ENCODE peak calls at places on chromosomes 7 and 10, in nine cellular contexts. Y is hepatocyte, D is fibroblast of pulmonary artery, L is Calu3, H is PC-3, Q is stomach, A is progenitor cell of endocrine pancreas, J is IMR-90, V is endothelial cell. U is an unnamed sample.

GRCh38 chr7:22109761-22110160 is 164.1 kb upstream of the CDCA7L start:
- DNase-seq in A (no peak), L (peak), H (peak), Q (peak), Y (peak), J (peak), D (peak), V (peak), U (no peak)

GRCh38 chr7:113912881-113913280 is 5.9 kb downstream of the PPP1R3A start:
- DNase-seq in A (no peak), L (no peak), Y (no peak), H (no peak), Q (no peak), J (no peak), V (no peak), D (no peak), U (no peak)

GRCh38 chr10:14605231-14605925 is 169.3 kb downstream of the FAM107B start:
- DNase-seq in V (no peak), L (no peak), Y (no peak), Q (no peak), H (peak), A (no peak), J (peak), D (peak), U (no peak)

GRCh38 chr7:103499976-103500375 is 54.0 kb upstream of the SLC26A5 start:
- DNase-seq in A (no peak), J (peak), Y (no peak), V (no peak), L (no peak), H (peak), D (peak), Q (no peak), U (no peak)

GRCh38 chr7:92448185-92448747 is 984 bp downstream of the GATAD1 start:
- DNase-seq in H (peak), J (peak), Q (peak), D (peak), A (no peak), Y (peak), V (peak), L (peak), U (no peak)

GRCh38 chr7:133675510-133676218 is 422.8 kb downstream of the EXOC4 start:
- DNase-seq in D (no peak), V (no peak), J (peak), Y (no peak), Q (no peak), H (no peak), A (no peak), L (no peak), U (no peak)

GRCh38 chr7:40799493-40800406 is 664.9 kb downstream of the SUGCT start:
- DNase-seq in H (no peak), Y (no peak), A (no peak), V (no peak), D (no peak), J (no peak), Q (no peak), L (no peak), U (no peak)

GRCh38 chr10:51367120-51367519 is 292.8 kb downstream of the PRKG1 start:
- DNase-seq in J (no peak), Q (no peak), Y (no peak), H (no peak), D (no peak), A (no peak), V (no peak), L (no peak), U (no peak)

GRCh38 chr10:92126100-92126650 is 164.7 kb downstream of the CPEB3 start:
- DNase-seq in Q (no peak), H (peak), Y (no peak), D (no peak), V (no peak), A (no peak), L (no peak), J (peak), U (no peak)

GRCh38 chr7:50217961-50218360 is 86.6 kb upstream of the IKZF1 start:
- DNase-seq in A (no peak), H (no peak), Y (no peak), L (no peak), Q (no peak), D (no peak), V (no peak), J (no peak), U (no peak)

GRCh38 chr7:135790371-135790977 is 41.9 kb upstream of the FAM180A start:
- DNase-seq in D (no peak), H (no peak), Y (no peak), Q (no peak), L (no peak), A (no peak), J (no peak), V (no peak), U (no peak)

GRCh38 chr7:117630501-117630900 is 150.7 kb downstream of the CFTR start:
- DNase-seq in A (no peak), H (no peak), J (no peak), D (no peak), Q (no peak), Y (no peak), V (no peak), L (no peak), U (no peak)

GRCh38 chr7:132394283-132395003 is 181.8 kb downstream of the PLXNA4 start:
- DNase-seq in Y (no peak), D (peak), V (no peak), J (no peak), H (peak), A (no peak), Q (no peak), L (no peak), U (no peak)

GRCh38 chr10:60526024-60526585 is 136.4 kb upstream of the ANK3 start:
- DNase-seq in D (no peak), L (no peak), Q (no peak), H (peak), J (no peak), Y (no peak), A (no peak), V (no peak), U (no peak)

GRCh38 chr7:4631664-4632171 is 50.4 kb upstream of the FOXK1 start:
- DNase-seq in L (peak), Q (peak), Y (peak), H (peak), V (peak), J (peak), A (peak), D (peak), U (peak)

GRCh38 chr10:125694874-125695273 is 11.9 kb upstream of the TEX36 start:
- DNase-seq in D (peak), Q (no peak), L (no peak), V (no peak), A (no peak), J (peak), Y (peak), H (peak), U (no peak)

GRCh38 chr10:132570771-132571564 is 33.4 kb downstream of the INPP5A start:
- DNase-seq in Q (peak), D (no peak), A (no peak), J (no peak), H (no peak), L (no peak), V (no peak), Y (no peak), U (no peak)

GRCh38 chr7:26155531-26156375 is 3.8 kb downstream of the NFE2L3 start:
- DNase-seq in Q (no peak), V (no peak), J (peak), H (peak), Y (no peak), L (peak), D (peak), A (no peak), U (no peak)

GRCh38 chr10:94545277-94546057 is at the start of gene HELLS:
- DNase-seq in V (peak), A (peak), L (peak), J (peak), Q (peak), Y (peak), D (peak), H (peak), U (peak)

GRCh38 chr7:121436136-121436535 is 40.0 kb upstream of the FAM3C start:
- DNase-seq in A (no peak), J (no peak), H (peak), L (no peak), V (no peak), Y (no peak), Q (no peak), D (no peak), U (no peak)

GRCh38 chr10:25017247-25017590 is 807 bp downstream of the THNSL1 start:
- DNase-seq in V (peak), Y (peak), H (peak), D (no peak), Q (peak), J (peak), L (no peak), A (no peak), U (no peak)

GRCh38 chr10:126519992-126520391 is 131.7 kb upstream of the ADAM12 start:
- DNase-seq in A (no peak), D (no peak), L (no peak), Y (no peak), J (no peak), V (no peak), Q (no peak), H (no peak), U (no peak)

GRCh38 chr7:70466725-70467364 is 665.1 kb upstream of the GALNT17 start:
- DNase-seq in J (no peak), D (no peak), V (no peak), Q (no peak), A (no peak), L (no peak), H (no peak), Y (no peak), U (no peak)

GRCh38 chr7:5408777-5409176 is 14.9 kb downstream of the TNRC18 start:
- DNase-seq in D (peak), Y (no peak), A (no peak), V (no peak), H (peak), Q (no peak), J (peak), L (no peak), U (no peak)

GRCh38 chr7:139776486-139777303 is 1.1 kb downstream of the HIPK2 start:
- DNase-seq in L (peak), Q (no peak), Y (peak), D (peak), V (no peak), J (peak), A (peak), H (peak), U (peak)

GRCh38 chr10:96306516-96306915 is 2.3 kb downstream of the DNTT start:
- DNase-seq in V (no peak), A (no peak), J (no peak), Y (no peak), Q (no peak), L (no peak), H (no peak), D (no peak), U (no peak)

GRCh38 chr7:50321678-50322077 is 17.2 kb downstream of the IKZF1 start:
- DNase-seq in Q (no peak), H (no peak), L (no peak), Y (no peak), D (no peak), A (no peak), J (no peak), V (no peak), U (no peak)

GRCh38 chr7:152619027-152619739 is 56.8 kb downstream of the XRCC2 start:
- DNase-seq in Y (no peak), Q (no peak), J (no peak), V (no peak), L (no peak), A (no peak), D (no peak), H (no peak), U (no peak)

GRCh38 chr10:58735087-58735486 is 222.4 kb downstream of the BICC1 start:
- DNase-seq in L (no peak), Y (no peak), Q (no peak), A (no peak), D (no peak), V (no peak), J (no peak), H (no peak), U (no peak)

GRCh38 chr10:47127188-47127587 is 172.8 kb upstream of the GDF10 start:
- DNase-seq in J (no peak), D (no peak), V (no peak), H (no peak), A (no peak), Y (no peak), Q (no peak), L (no peak), U (no peak)

GRCh38 chr7:70355591-70356323 is 757.5 kb downstream of the AUTS2 start:
- DNase-seq in V (no peak), Y (no peak), H (no peak), L (no peak), A (no peak), J (no peak), Q (no peak), D (no peak), U (no peak)

GRCh38 chr10:123997486-123998196 is 95.8 kb downstream of the CHST15 start:
- DNase-seq in H (peak), V (no peak), J (peak), L (peak), Y (peak), A (no peak), D (peak), Q (no peak), U (no peak)

GRCh38 chr7:29588900-29589696 is 25.5 kb downstream of the PRR15 start:
- DNase-seq in V (peak), Y (peak), L (peak), D (peak), J (peak), Q (peak), A (no peak), H (peak), U (no peak)

GRCh38 chr7:47259682-47260081 is 322.2 kb downstream of the TNS3 start:
- DNase-seq in L (no peak), Q (no peak), H (no peak), A (no peak), V (no peak), J (no peak), Y (no peak), D (no peak), U (no peak)

GRCh38 chr10:76082956-76083355 is 651.5 kb downstream of the LRMDA start:
- DNase-seq in D (peak), Y (no peak), L (no peak), Q (no peak), A (no peak), V (no peak), H (peak), J (peak), U (no peak)

GRCh38 chr7:2870471-2870941 is 26.4 kb upstream of the GNA12 start:
- DNase-seq in Y (peak), A (no peak), Q (peak), L (peak), D (peak), J (peak), H (peak), V (peak), U (no peak)

GRCh38 chr7:50479743-50480517 is 29.8 kb upstream of the FIGNL1 start:
- DNase-seq in L (no peak), A (no peak), D (no peak), V (no peak), Q (no peak), H (no peak), Y (no peak), J (no peak), U (no peak)

GRCh38 chr7:77200542-77200941 is 923 bp upstream of the FGL2 start:
- DNase-seq in L (no peak), Q (no peak), D (no peak), J (no peak), Y (no peak), H (no peak), V (no peak), A (no peak), U (no peak)

GRCh38 chr10:101014230-101014884 is 14.7 kb downstream of the LZTS2 start:
- DNase-seq in V (peak), Q (peak), D (peak), L (peak), H (peak), J (peak), Y (peak), A (peak), U (peak)

GRCh38 chr10:101010329-101010728 is 10.7 kb downstream of the LZTS2 start:
- DNase-seq in Q (no peak), V (no peak), Y (no peak), J (no peak), H (no peak), L (no peak), D (no peak), A (no peak), U (no peak)

GRCh38 chr10:101012525-101013364 is 13.1 kb downstream of the LZTS2 start:
- DNase-seq in L (peak), D (peak), A (peak), V (peak), H (peak), Q (peak), Y (peak), J (peak), U (peak)

GRCh38 chr10:101013365-101013825 is 13.8 kb downstream of the LZTS2 start:
- DNase-seq in H (no peak), V (no peak), A (no peak), L (no peak), Q (no peak), D (no peak), Y (no peak), J (no peak), U (no peak)

DNA sequence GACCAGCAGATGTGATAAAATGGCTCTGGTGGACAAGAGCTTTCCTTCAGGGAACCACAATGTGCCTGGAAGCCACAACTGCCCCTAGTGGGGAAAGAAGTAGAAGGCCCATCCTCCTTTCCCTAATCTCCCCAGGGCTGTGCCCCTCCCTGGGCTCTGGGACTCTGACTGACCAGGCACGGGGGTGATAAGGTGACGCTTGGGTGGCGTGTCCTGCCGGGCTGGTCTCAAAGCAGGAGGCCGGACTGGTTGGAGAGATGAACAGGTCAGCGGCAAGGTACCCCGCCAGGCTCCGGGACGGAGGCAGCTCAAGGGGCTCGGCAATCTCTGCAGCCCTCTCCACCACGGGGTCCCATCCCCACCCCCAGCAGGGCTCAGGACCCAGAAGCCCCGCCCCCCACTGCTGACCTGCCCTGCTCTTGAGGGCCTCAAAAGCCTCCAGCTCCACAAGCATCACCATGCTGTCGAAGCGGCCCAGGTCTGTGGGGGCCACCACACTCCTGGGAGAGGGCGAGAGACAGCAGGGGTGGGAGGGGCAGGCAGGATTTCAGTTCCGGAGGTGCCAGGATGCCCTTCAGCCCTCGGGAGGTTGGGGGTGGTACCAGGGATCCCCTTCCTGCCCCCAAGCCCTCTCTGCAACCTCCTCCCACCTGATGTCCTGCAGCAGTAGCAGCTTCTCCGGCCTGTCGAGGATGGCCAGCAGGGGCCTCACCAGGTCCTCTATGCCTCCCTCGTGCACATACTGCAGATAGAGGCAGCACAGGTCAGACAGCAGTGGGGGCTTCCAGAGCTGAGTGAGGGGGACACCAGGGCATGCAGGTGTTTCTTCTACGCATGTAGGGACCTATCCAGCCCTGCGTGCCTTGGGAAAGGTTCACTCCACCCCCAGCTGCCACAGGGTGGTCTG is 12.2 kb downstream of the LZTS2 start:
- DNase-seq in J (peak), Y (peak), Q (peak), L (peak), D (no peak), V (peak), H (peak), A (no peak), U (no peak)
- TF ChIP-seq CTCF in J (peak), Y (peak), Q (no peak), L (peak), D (peak), V (peak), H (peak), A (peak), U (no peak)

DNA sequence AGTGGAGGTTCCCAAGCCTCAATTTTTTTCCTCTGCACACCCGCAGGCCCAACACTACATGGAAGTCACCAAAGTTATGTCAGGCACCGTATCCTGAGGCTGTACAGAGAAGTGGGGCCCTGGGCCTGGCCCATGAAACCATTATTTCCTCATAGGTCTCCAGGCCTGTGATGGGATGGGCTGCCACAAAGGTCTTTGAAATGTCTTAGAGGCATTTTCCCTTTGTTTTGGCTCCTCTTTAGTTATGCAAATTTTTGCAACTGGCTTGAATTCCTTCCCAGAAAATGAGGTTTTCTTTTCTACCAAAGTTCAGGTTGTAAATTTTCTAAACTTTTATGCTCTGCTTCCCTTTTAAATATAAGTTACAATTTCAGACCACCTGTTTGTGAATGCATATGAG is 365.2 kb downstream of the HGF start:
- DNase-seq in L (no peak), H (no peak), Y (no peak), V (no peak), Q (no peak), J (no peak), A (no peak), D (no peak), U (no peak)
- TF ChIP-seq CTCF in L (no peak), H (no peak), Y (no peak), V (no peak), Q (no peak), J (no peak), A (no peak), D (no peak), U (no peak)

GRCh38 chr10:1370298-1370697 is 314.1 kb downstream of the WDR37 start:
- DNase-seq in A (no peak), Y (no peak), Q (no peak), L (no peak), D (no peak), V (no peak), J (no peak), H (no peak), U (no peak)

GRCh38 chr10:1369665-1370064 is 313.5 kb downstream of the WDR37 start:
- DNase-seq in J (no peak), Q (peak), Y (peak), H (no peak), A (no peak), D (no peak), V (no peak), L (no peak), U (no peak)

GRCh38 chr10:1367938-1368697 is 311.9 kb downstream of the WDR37 start:
- DNase-seq in H (no peak), V (no peak), A (no peak), D (no peak), Y (no peak), J (no peak), L (no peak), Q (no peak), U (no peak)

GRCh38 chr10:1369197-1369596 is 313.0 kb downstream of the WDR37 start:
- DNase-seq in Q (no peak), J (no peak), D (no peak), L (no peak), V (no peak), H (no peak), Y (no peak), A (no peak), U (no peak)

GRCh38 chr10:1368772-1369171 is 312.6 kb downstream of the WDR37 start:
- DNase-seq in L (peak), V (peak), A (peak), Y (peak), Q (peak), J (no peak), H (peak), D (no peak), U (no peak)
- TF ChIP-seq CTCF in L (no peak), V (peak), A (peak), Y (peak), Q (no peak), J (no peak), H (no peak), D (peak), U (peak)

GRCh38 chr7:38330861-38331709 is 57.6 kb upstream of the TARP start:
- DNase-seq in V (no peak), A (no peak), L (no peak), Q (no peak), Y (no peak), J (no peak), H (no peak), D (no peak), U (no peak)
- TF ChIP-seq CTCF in V (no peak), A (peak), L (no peak), Q (no peak), Y (no peak), J (no peak), H (no peak), D (peak), U (no peak)